ENCODE peak calls at places on chromosomes 12 and 14, in nine cellular contexts. T is pancreas; J is stimulated activated CD4-positive, alpha-beta T cell treated with anti-CD3 and anti-CD28 coated beads, Interleukin-15, amount 100 ng/mL, for 1 hour; R is GM12864; B is activated CD4-positive, alpha-beta T cell treated with anti-CD3 and anti-CD28 coated beads for 1 hour; D is brain microvascular endothelial cell; F is upper lobe of right lung; I is substantia nigra; M is lung. O is an unnamed sample.

GRCh38 chr12:1496162-1496925 is 98.0 kb downstream of the FBXL14 start:
- DNase-seq in J (no peak), D (no peak), R (no peak), T (peak), F (no peak), M (no peak), B (no peak), I (no peak), O (no peak)

GRCh38 chr12:52258335-52258901 is 16.0 kb upstream of the KRT86 start:
- DNase-seq in T (no peak), I (no peak), M (no peak), F (peak), R (no peak), J (no peak), D (no peak), B (no peak), O (no peak)

GRCh38 chr14:61568572-61569011 is 126.7 kb upstream of the HIF1A start:
- DNase-seq in B (peak), D (no peak), J (peak), F (peak), R (peak), I (no peak), M (no peak), T (peak), O (no peak)

GRCh38 chr14:20956376-20956976 is 1.2 kb downstream of the RNASE2 start:
- DNase-seq in I (no peak), M (no peak), B (no peak), D (no peak), T (no peak), F (no peak), R (no peak), J (no peak), O (no peak)

GRCh38 chr14:96177766-96178377 is 26.8 kb upstream of the BDKRB2 start:
- DNase-seq in I (no peak), F (no peak), R (no peak), J (no peak), B (no peak), T (no peak), M (no peak), D (no peak), O (no peak)

GRCh38 chr14:67241416-67242362 is at the start of gene PALS1:
- DNase-seq in D (peak), J (no peak), F (no peak), B (no peak), T (no peak), I (no peak), M (peak), R (peak), O (no peak)

GRCh38 chr12:121499929-121500793 is 80.7 kb downstream of the KDM2B start:
- DNase-seq in T (peak), R (no peak), D (peak), M (peak), J (peak), I (peak), F (peak), B (peak), O (peak)

GRCh38 chr12:117051380-117051779 is 47.8 kb downstream of the TESC start:
- DNase-seq in D (no peak), T (no peak), F (no peak), M (no peak), I (no peak), J (no peak), B (no peak), R (no peak), O (no peak)

O was measured in head of caudate nucleus.